ENCODE peak calls at places on chromosomes 2 and 18, in four cellular contexts. M is foreskin fibroblast, B is heart right ventricle, Z is GM23338. J is an unnamed sample.

GRCh38 chr18:27994571-27994970 is 182.4 kb downstream of the CDH2 start:
- DNase-seq in B (no peak), M (no peak), Z (no peak), J (no peak)

GRCh38 chr2:226781471-226781870 is 18.1 kb downstream of the IRS1 start:
- DNase-seq in Z (peak), M (no peak), B (no peak), J (no peak)

GRCh38 chr18:10197097-10197496 is 257.3 kb upstream of the APCDD1 start:
- DNase-seq in B (peak), Z (no peak), M (no peak), J (no peak)

GRCh38 chr2:236859896-236860295 is 225.8 kb upstream of the COPS8 start:
- DNase-seq in M (no peak), Z (peak), B (no peak), J (no peak)

GRCh38 chr18:50898908-50899307 is 20.0 kb downstream of the ME2 start:
- DNase-seq in M (no peak), B (no peak), Z (no peak), J (no peak)

GRCh38 chr2:234969329-234970157 is 17.7 kb downstream of the SH3BP4 start:
- DNase-seq in Z (no peak), B (no peak), M (no peak), J (no peak)

GRCh38 chr2:218984239-218985020 is 554 bp downstream of the FEV start:
- DNase-seq in B (peak), M (no peak), Z (peak), J (no peak)

GRCh38 chr2:153891061-153891460 is 19.3 kb downstream of the GALNT13 start:
- DNase-seq in M (no peak), B (no peak), Z (no peak), J (no peak)

GRCh38 chr2:197090713-197091367 is 164.3 kb upstream of the PGAP1 start:
- DNase-seq in Z (peak), M (no peak), B (no peak), J (no peak)

GRCh38 chr18:22106536-22107292 is 62.7 kb upstream of the GATA6 start:
- DNase-seq in Z (no peak), B (no peak), M (no peak), J (no peak)

GRCh38 chr2:224436634-224437033 is 34.7 kb upstream of the FAM124B start:
- DNase-seq in M (no peak), Z (no peak), B (no peak), J (no peak)

GRCh38 chr2:164009801-164010337 is 274.1 kb upstream of the FIGN start:
- DNase-seq in M (no peak), Z (no peak), B (no peak), J (no peak)

GRCh38 chr2:222336442-222336841 is 37.6 kb upstream of the PAX3 start:
- DNase-seq in Z (peak), B (no peak), M (no peak), J (no peak)

GRCh38 chr18:41814651-41815050 is 140.4 kb upstream of the PIK3C3 start:
- DNase-seq in B (no peak), M (no peak), Z (no peak), J (no peak)

GRCh38 chr2:173553589-173553988 is 198.9 kb downstream of the CDCA7 start:
- DNase-seq in Z (no peak), B (no peak), M (peak), J (no peak)

GRCh38 chr2:222024934-222025890 is 273.6 kb downstream of the PAX3 start:
- DNase-seq in B (no peak), M (peak), Z (peak), J (no peak)

GRCh38 chr18:2627821-2628276 is 27.7 kb upstream of the SMCHD1 start:
- DNase-seq in M (peak), Z (no peak), B (no peak), J (no peak)

GRCh38 chr18:57797209-57797651 is 5.9 kb downstream of the ATP8B1 start:
- DNase-seq in B (no peak), M (no peak), Z (no peak), J (no peak)

GRCh38 chr2:158047156-158047611 is 54.5 kb upstream of the UPP2 start:
- DNase-seq in B (no peak), M (no peak), Z (no peak), J (no peak)

GRCh38 chr2:199668648-199669047 is 182.3 kb downstream of the FTCDNL1 start:
- DNase-seq in M (no peak), B (peak), Z (no peak), J (no peak)
- TF ChIP-seq CTCF in M (no peak), B (no peak), Z (no peak), J (no peak)

DNA sequence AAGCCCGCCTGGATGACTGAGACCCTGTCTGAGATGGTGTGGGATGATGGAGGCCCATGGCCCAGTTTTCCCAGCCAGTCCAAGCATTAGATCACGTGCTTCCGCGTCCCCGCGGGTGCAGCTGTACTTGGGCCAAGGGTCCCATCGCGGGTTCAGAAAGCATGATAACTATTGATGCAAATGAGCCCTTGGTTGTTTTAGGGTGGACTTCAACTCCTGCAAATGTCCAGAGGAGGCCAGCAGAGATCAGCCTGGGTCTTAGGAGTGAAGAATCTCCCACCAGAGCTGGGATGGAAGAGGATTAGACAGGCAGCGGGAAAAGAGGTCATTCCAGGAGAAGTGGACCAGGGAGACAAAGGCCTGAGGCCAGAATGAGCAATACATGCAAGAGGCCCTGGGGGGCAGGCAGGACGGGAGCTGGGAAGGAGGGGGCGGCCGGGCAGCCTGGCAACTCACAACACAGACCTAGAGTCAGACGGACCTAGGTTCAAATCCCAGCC is 89.9 kb upstream of the TMEM247 start:
- DNase-seq in B (peak), Z (no peak), M (no peak), J (no peak)
- TF ChIP-seq CTCF in B (peak), Z (no peak), M (no peak), J (no peak)

DNA sequence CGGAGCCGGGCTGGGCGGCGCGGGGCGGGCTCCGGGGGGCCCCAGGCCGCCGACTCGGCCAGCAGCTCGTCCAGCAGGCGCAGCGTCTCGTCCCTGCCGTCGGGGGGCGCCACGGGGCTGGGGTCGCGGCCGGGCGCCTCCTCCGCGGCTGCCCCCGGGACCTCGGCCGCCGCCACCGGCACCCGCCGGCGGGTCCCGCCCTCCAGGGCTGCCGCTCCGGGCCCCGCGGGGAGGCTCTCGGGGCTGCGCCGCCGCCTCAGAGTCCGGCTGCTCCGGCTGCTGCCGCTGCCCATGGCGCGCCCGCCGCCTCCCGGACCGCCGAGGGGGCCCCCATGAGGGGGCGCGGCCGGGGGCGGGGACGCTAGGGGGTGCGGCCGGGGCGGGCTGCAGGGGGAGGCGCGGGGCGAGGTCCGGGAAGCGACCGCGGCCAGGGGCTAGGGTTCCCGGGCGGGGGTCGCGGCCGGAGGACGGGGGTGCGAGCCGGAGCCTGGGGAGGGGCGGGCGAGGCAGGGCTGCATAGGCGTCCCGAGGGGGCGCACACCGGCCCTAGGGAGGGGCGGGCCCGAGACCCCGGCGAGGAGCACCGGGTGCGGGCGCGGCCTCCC is at the start of gene CYS1:
- DNase-seq in M (no peak), Z (peak), B (no peak), J (no peak)
- TF ChIP-seq CTCF in M (no peak), Z (peak), B (no peak), J (no peak)

GRCh38 chr18:79988079-79988924 is at the start of gene TXNL4A:
- DNase-seq in Z (peak), M (peak), B (peak), J (peak)
- TF ChIP-seq CTCF in Z (peak), M (peak), B (peak), J (peak)

GRCh38 chr2:238433941-238434845 is 7.5 kb downstream of the ASB1 start:
- DNase-seq in M (peak), Z (no peak), B (no peak), J (peak)

GRCh38 chr2:238430781-238431180 is 4.1 kb downstream of the ASB1 start:
- DNase-seq in M (no peak), Z (no peak), B (no peak), J (no peak)

GRCh38 chr2:238428866-238429265 is 2.1 kb downstream of the ASB1 start:
- DNase-seq in B (no peak), Z (no peak), M (no peak), J (no peak)

GRCh38 chr2:238433300-238433915 is 6.7 kb downstream of the ASB1 start:
- DNase-seq in M (no peak), B (no peak), Z (no peak), J (no peak)

GRCh38 chr2:238431431-238431830 is 4.7 kb downstream of the ASB1 start:
- DNase-seq in B (no peak), M (no peak), Z (no peak), J (no peak)
- TF ChIP-seq CTCF in B (no peak), M (no peak), Z (no peak), J (no peak)

DNA sequence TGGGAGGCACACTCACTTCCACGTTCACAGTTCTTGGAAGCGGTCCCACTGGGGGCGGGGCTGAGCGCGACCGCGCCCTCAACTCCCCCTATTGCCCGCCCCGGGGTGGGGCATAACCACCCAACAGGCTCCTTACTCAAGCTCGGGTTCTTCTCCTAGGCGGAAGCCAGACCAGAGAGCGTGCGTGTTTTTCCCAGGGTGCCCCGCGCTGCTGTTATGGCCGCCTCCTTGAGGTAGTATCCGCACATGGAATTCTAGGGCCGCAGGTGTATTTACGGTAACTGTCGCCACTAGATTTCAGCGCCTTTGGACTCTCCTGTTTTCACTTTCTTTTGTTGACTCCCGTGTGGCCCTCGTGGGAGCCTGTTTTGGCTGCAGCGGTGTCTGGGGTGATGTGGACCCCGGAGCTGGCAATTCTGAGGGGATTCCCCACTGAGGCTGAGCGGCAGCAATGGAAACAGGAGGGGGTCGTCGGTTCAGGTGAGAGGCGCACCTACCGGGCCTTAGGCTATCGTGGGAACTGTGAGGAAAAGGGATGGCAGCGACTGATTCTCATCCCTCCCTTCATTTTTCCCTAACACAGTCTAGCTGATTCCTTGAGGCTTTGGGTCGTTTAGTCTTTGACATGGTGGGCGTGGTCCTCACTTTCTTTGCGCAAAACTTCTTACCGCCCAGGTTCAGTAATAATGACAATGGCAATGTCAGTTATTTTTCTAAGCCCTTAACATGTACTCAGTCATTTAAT is at the start of gene TTC27:
- DNase-seq in M (peak), Z (peak), B (peak), J (peak)
- TF ChIP-seq CTCF in M (no peak), Z (no peak), B (no peak), J (no peak)

GRCh38 chr2:106863387-106863786 is 22.6 kb downstream of the ST6GAL2 start:
- DNase-seq in Z (peak), M (no peak), B (no peak), J (no peak)
- TF ChIP-seq CTCF in Z (peak), M (peak), B (peak), J (no peak)

DNA sequence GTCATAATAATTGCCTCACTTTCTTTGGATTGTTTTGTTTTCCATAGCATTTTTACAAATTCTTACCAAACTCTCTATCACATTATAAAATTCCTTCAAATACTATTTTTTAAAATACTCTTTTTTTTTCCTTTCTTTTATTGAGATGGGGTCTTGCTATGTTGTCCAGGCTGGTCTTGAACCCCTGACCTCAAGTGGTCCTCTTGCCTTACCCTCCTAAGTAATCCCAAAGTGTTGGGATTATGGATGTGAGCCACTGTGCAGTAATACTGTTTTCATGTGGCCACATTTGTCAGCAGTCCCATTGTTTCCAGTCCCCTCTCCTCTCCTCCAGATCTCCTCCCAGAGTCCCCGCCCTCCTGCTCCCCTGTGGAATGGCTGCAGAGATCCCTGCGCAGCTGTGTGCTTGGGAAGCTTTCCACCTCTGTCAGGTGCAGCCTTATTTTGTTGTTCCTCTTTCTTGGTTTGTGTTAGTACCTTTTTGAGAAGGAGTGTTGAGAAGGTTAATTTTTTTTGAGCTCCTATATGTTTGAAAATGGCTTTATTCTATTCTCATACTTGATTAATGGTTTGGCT is 227.3 kb downstream of the LOXHD1 start:
- DNase-seq in M (no peak), Z (no peak), B (no peak), J (no peak)
- TF ChIP-seq CTCF in M (no peak), Z (no peak), B (no peak), J (no peak)

GRCh38 chr18:45493830-45494229 is 121.4 kb upstream of the SLC14A2 start:
- DNase-seq in B (no peak), Z (no peak), M (no peak), J (no peak)
- TF ChIP-seq CTCF in B (no peak), Z (no peak), M (no peak), J (no peak)